ENCODE peak calls at places on chromosome 16, in nine cellular contexts. N is stimulated activated CD4-positive, alpha-beta T cell treated with anti-CD3 and anti-CD28 coated beads, Interleukin-1b, Interleukin-23, amount 100 ng/mL, for 4 hours; Z is keratinocyte; R is pulmonary artery endothelial cell; T is left kidney; X is SHP77 treated with DMSO at 0.1 percent for 48 hours; Y is glutamatergic neuron; K is adrenal gland; M is activated CD4-positive, alpha-beta memory T cell treated with anti-CD3 and anti-CD28 coated beads, Interleukin-2, amount 10 ng/mL, durations not matched to agents 7 days and 5 days. O is an unnamed sample.
A peak's percentile ranks its signal among the peaks of the same experiment; 100 is the strongest.

GRCh38 chr16:85123891-85124635 is 11.8 kb upstream of the CIBAR2 start:
- DNase-seq in Y (no peak), K (no peak), R (peak; percentile 24), X (no peak), T (peak; percentile 47), M (no peak), Z (no peak), N (no peak), O (no peak)

GRCh38 chr16:8807189-8807588 is 9.6 kb downstream of the PMM2 start:
- DNase-seq in T (no peak), K (no peak), M (no peak), X (no peak), R (no peak), N (no peak), Y (no peak), Z (no peak), O (no peak)

GRCh38 chr16:25079637-25080375 is 31.7 kb upstream of the LCMT1 start:
- DNase-seq in Y (no peak), T (no peak), Z (no peak), R (no peak), K (no peak), N (no peak), M (no peak), X (no peak), O (no peak)

GRCh38 chr16:81873221-81873620 is 94.1 kb downstream of the PLCG2 start:
- DNase-seq in Z (no peak), N (no peak), K (no peak), Y (no peak), R (no peak), T (no peak), M (no peak), X (no peak), O (no peak)

GRCh38 chr16:81593481-81593880 is 148.9 kb downstream of the CMIP start:
- DNase-seq in R (no peak), N (no peak), M (no peak), Y (no peak), T (no peak), X (no peak), K (no peak), Z (no peak), O (no peak)

GRCh38 chr16:7590934-7591333 is 258.3 kb downstream of the RBFOX1 start:
- DNase-seq in R (no peak), K (no peak), Y (no peak), X (no peak), N (no peak), T (no peak), Z (no peak), M (no peak), O (no peak)

GRCh38 chr16:75264531-75264998 is 13.1 kb upstream of the BCAR1 start:
- DNase-seq in N (no peak), M (no peak), X (peak; percentile 35), Y (no peak), K (peak; percentile 45), T (peak; percentile 42), Z (no peak), R (no peak), O (no peak)

GRCh38 chr16:8026450-8026849 is 563.9 kb downstream of the TMEM114 start:
- DNase-seq in T (peak; percentile 86), R (no peak), Y (no peak), Z (no peak), K (no peak), X (no peak), N (no peak), M (no peak), O (no peak)

GRCh38 chr16:68539704-68540370 is 746 bp downstream of the ZFP90 start:
- DNase-seq in X (no peak), R (no peak), M (peak; percentile 33), Y (peak; percentile 61), T (peak; percentile 42), N (no peak), Z (no peak), K (no peak), O (no peak)

GRCh38 chr16:5502467-5502869 is 404.9 kb upstream of the EEF2KMT start:
- DNase-seq in R (no peak), K (no peak), N (no peak), Y (peak; percentile 62), X (no peak), T (peak; percentile 80), Z (no peak), M (no peak), O (no peak)

GRCh38 chr16:74101390-74101789 is 195.2 kb upstream of the PSMD7 start:
- DNase-seq in K (no peak), M (no peak), X (no peak), N (no peak), R (no peak), T (no peak), Z (no peak), Y (no peak), O (no peak)

GRCh38 chr16:66840883-66841282 is 3.3 kb upstream of the CA7 start:
- DNase-seq in Y (no peak), R (no peak), K (no peak), T (no peak), N (no peak), Z (no peak), M (no peak), X (no peak), O (no peak)

GRCh38 chr16:31395647-31396046 is 2.5 kb downstream of the ITGAD start:
- DNase-seq in M (no peak), T (no peak), K (no peak), X (no peak), Y (no peak), Z (no peak), N (no peak), R (no peak), O (no peak)

GRCh38 chr16:19346335-19346922 is 60.9 kb downstream of the CLEC19A start:
- DNase-seq in Y (no peak), Z (no peak), N (no peak), K (no peak), R (no peak), T (no peak), X (no peak), M (no peak), O (no peak)

GRCh38 chr16:89104303-89104702 is 10.7 kb downstream of the ACSF3 start:
- DNase-seq in Y (peak; percentile 7), N (no peak), R (no peak), M (no peak), K (no peak), Z (no peak), X (no peak), T (no peak), O (no peak)

GRCh38 chr16:64982581-64982980 is 139.3 kb downstream of the CDH11 start:
- DNase-seq in N (no peak), X (no peak), Z (no peak), M (no peak), T (no peak), Y (no peak), K (no peak), R (no peak), O (no peak)

GRCh38 chr16:53829186-53829747 is 125.3 kb downstream of the FTO start:
- DNase-seq in Z (no peak), Y (no peak), M (no peak), T (no peak), R (no peak), N (no peak), K (no peak), X (no peak), O (no peak)

GRCh38 chr16:88672776-88673175 is 9.9 kb upstream of the MVD start:
- DNase-seq in N (no peak), K (no peak), Y (peak; percentile 63), M (no peak), R (no peak), X (peak; percentile 32), Z (no peak), T (peak; percentile 31), O (no peak)

GRCh38 chr16:14249291-14250032 is 178.3 kb downstream of the MRTFB start:
- DNase-seq in Y (peak; percentile 57), R (no peak), T (peak; percentile 67), K (peak; percentile 38), M (peak; percentile 54), Z (no peak), N (peak; percentile 36), X (no peak), O (peak; percentile 28)

GRCh38 chr16:4090476-4090875 is 25.8 kb downstream of the ADCY9 start:
- DNase-seq in T (no peak), N (no peak), R (no peak), Y (no peak), K (no peak), M (no peak), X (no peak), Z (no peak), O (no peak)

GRCh38 chr16:72989203-72989991 is 58.5 kb downstream of the ZFHX3 start:
- DNase-seq in N (no peak), K (no peak), T (no peak), Y (no peak), R (no peak), X (no peak), M (no peak), Z (peak; percentile 63), O (no peak)

GRCh38 chr16:11239644-11240632 is 16.1 kb downstream of the SOCS1 start:
- DNase-seq in X (no peak), M (no peak), K (no peak), Y (no peak), Z (no peak), R (no peak), N (no peak), T (no peak), O (no peak)

GRCh38 chr16:57899771-57900661 is 70.9 kb downstream of the CNGB1 start:
- DNase-seq in T (peak; percentile 83), Y (peak; percentile 81), Z (no peak), M (peak; percentile 81), K (peak; percentile 77), N (peak; percentile 75), X (peak; percentile 6), R (peak; percentile 7), O (peak; percentile 62)

GRCh38 chr16:30368122-30368791 is 2.0 kb downstream of the TBC1D10B start:
- DNase-seq in N (no peak), Z (no peak), K (no peak), R (no peak), X (no peak), Y (no peak), M (no peak), T (no peak), O (no peak)

GRCh38 chr16:47258874-47259461 is 115.2 kb upstream of the NETO2 start:
- DNase-seq in N (no peak), Z (no peak), M (no peak), R (no peak), T (peak; percentile 29), K (no peak), X (no peak), Y (peak; percentile 31), O (no peak)

GRCh38 chr16:55280622-55281021 is 43.4 kb upstream of the IRX6 start:
- DNase-seq in N (no peak), Y (no peak), M (no peak), Z (no peak), X (no peak), K (no peak), T (no peak), R (no peak), O (no peak)

GRCh38 chr16:58510097-58510775 is 5.1 kb upstream of the SETD6 start:
- DNase-seq in T (peak; percentile 28), N (no peak), M (no peak), X (no peak), Y (no peak), K (no peak), Z (no peak), R (no peak), O (no peak)